ENCODE peak calls at places on chromosomes 12 and 14, in six cellular contexts. O is globus pallidus; G is stimulated activated CD4-positive, alpha-beta T cell treated with anti-CD3 and anti-CD28 coated beads, Interleukin-2, amount 100 ng/mL, for 48 hours; C is KBM-7; F is A172; U is D721Med. K is an unnamed sample.

GRCh38 chr12:79844693-79845092 is 90.2 kb downstream of the PPP1R12A start:
- DNase-seq in C (no peak), F (peak), G (no peak), O (no peak), U (no peak), K (no peak)

GRCh38 chr14:74438351-74438915 is 12.4 kb upstream of the SYNDIG1L start:
- DNase-seq in U (no peak), O (no peak), G (no peak), F (no peak), C (no peak), K (no peak)

GRCh38 chr12:94731733-94732360 is 81.5 kb upstream of the TMCC3 start:
- DNase-seq in G (no peak), O (no peak), C (no peak), U (peak), F (no peak), K (no peak)

GRCh38 chr14:73878436-73878835 is 8.2 kb upstream of the ZNF410 start:
- DNase-seq in G (no peak), U (no peak), C (no peak), O (no peak), F (peak), K (no peak)

GRCh38 chr14:100676089-100676685 is 50.5 kb upstream of the DLK1 start:
- DNase-seq in O (no peak), C (no peak), G (no peak), U (no peak), F (peak), K (no peak)

GRCh38 chr12:87383705-87384104 is 645.5 kb downstream of the C12orf50 start:
- DNase-seq in G (no peak), U (no peak), C (no peak), F (no peak), O (no peak), K (no peak)

GRCh38 chr14:32491413-32492016 is 162.4 kb downstream of the AKAP6 start:
- DNase-seq in G (no peak), O (no peak), C (no peak), F (no peak), U (no peak), K (no peak)

GRCh38 chr12:639566-639965 is 23.7 kb downstream of the NINJ2 start:
- DNase-seq in C (no peak), U (no peak), O (no peak), F (no peak), G (no peak), K (no peak)

GRCh38 chr12:31005944-31006361 is 67.7 kb upstream of the DDX11 start:
- DNase-seq in U (peak), F (peak), O (no peak), G (no peak), C (no peak), K (no peak)

GRCh38 chr14:76333664-76334063 is 42.3 kb upstream of the ESRRB start:
- DNase-seq in C (no peak), U (no peak), G (no peak), F (no peak), O (no peak), K (no peak)

GRCh38 chr14:94918896-94919295 is 149.0 kb upstream of the GSC start:
- DNase-seq in F (no peak), G (no peak), O (no peak), C (no peak), U (no peak), K (no peak)

GRCh38 chr14:29462271-29462670 is 465.4 kb downstream of the PRKD1 start:
- DNase-seq in F (no peak), C (no peak), U (no peak), G (no peak), O (no peak), K (no peak)

GRCh38 chr12:93742086-93742934 is 65.1 kb downstream of the CRADD start:
- DNase-seq in G (peak), U (no peak), F (peak), C (peak), O (peak), K (peak)

GRCh38 chr12:52327830-52328500 is 6.8 kb upstream of the KRT83 start:
- DNase-seq in O (no peak), U (no peak), F (no peak), G (no peak), C (no peak), K (no peak)

GRCh38 chr12:110421701-110422100 is 18.2 kb upstream of the ANAPC7 start:
- DNase-seq in F (no peak), C (no peak), O (no peak), G (no peak), U (no peak), K (no peak)

GRCh38 chr14:34356267-34356660 is 105.8 kb downstream of the SPTSSA start:
- DNase-seq in O (no peak), F (no peak), U (no peak), C (peak), G (no peak), K (no peak)

GRCh38 chr14:39939023-39939422 is 506.8 kb upstream of the FBXO33 start:
- DNase-seq in F (no peak), O (no peak), G (no peak), C (no peak), U (no peak), K (no peak)

GRCh38 chr12:48280572-48280971 is 70.1 kb downstream of the ZNF641 start:
- DNase-seq in F (no peak), G (no peak), U (no peak), C (no peak), O (no peak), K (no peak)

GRCh38 chr12:110174373-110174996 is 50.3 kb downstream of the IFT81 start:
- DNase-seq in O (no peak), G (no peak), C (no peak), F (no peak), U (no peak), K (no peak)

GRCh38 chr14:99236386-99237133 is 35.4 kb downstream of the BCL11B start:
- DNase-seq in F (no peak), G (no peak), C (no peak), U (no peak), O (no peak), K (no peak)

GRCh38 chr12:52659395-52659794 is 7.4 kb upstream of the KRT2 start:
- DNase-seq in G (no peak), U (no peak), O (no peak), C (no peak), F (no peak), K (no peak)

GRCh38 chr12:43038991-43039390 is 449.4 kb upstream of the PRICKLE1 start:
- DNase-seq in U (no peak), F (no peak), C (no peak), G (no peak), O (no peak), K (no peak)

GRCh38 chr14:68979722-68980552 is 835 bp upstream of the ACTN1 start:
- DNase-seq in G (no peak), O (no peak), U (no peak), F (no peak), C (peak), K (no peak)

GRCh38 chr12:109461846-109462766 is 15.0 kb downstream of the KCTD10 start:
- DNase-seq in G (no peak), U (no peak), O (peak), C (no peak), F (peak), K (no peak)